ENCODE peak calls at places on chromosomes 13 and 19, in four cellular contexts. K is breast epithelium; H is GM23248; G is CD8-positive, alpha-beta memory T cell. Y is an unnamed sample.

GRCh38 chr19:42288411-42288810 is 13.5 kb upstream of the PRR19 start:
- DNase-seq in H (no peak), K (no peak), G (no peak), Y (no peak)

GRCh38 chr19:7533281-7533819 is 2.2 kb upstream of the PNPLA6 start:
- DNase-seq in G (no peak), H (peak; percentile 85), K (no peak), Y (no peak)

GRCh38 chr19:30034321-30034720 is 92.3 kb downstream of the URI1 start:
- DNase-seq in K (no peak), G (no peak), H (no peak), Y (no peak)

GRCh38 chr13:78742659-78743058 is 83.7 kb upstream of the OBI1 start:
- DNase-seq in H (no peak), G (no peak), K (no peak), Y (no peak)

GRCh38 chr19:873084-874019 is 13.9 kb downstream of the CFD start:
- DNase-seq in H (peak; percentile 76), K (no peak), G (peak; percentile 64), Y (peak; percentile 76)

GRCh38 chr13:33270906-33271538 is 14.5 kb downstream of the STARD13 start:
- DNase-seq in G (no peak), H (no peak), K (no peak), Y (no peak)

GRCh38 chr19:46115396-46116109 is 8.9 kb downstream of the IGFL3 start:
- DNase-seq in H (peak; percentile 91), G (no peak), K (no peak), Y (peak; percentile 93)

GRCh38 chr13:92054389-92054788 is 656.0 kb downstream of the GPC5 start:
- DNase-seq in H (no peak), G (no peak), K (no peak), Y (no peak)

GRCh38 chr13:25179011-25179410 is 6.9 kb upstream of the AMER2 start:
- DNase-seq in K (no peak), G (no peak), H (no peak), Y (no peak)

GRCh38 chr19:44824758-44825157 is 15.9 kb downstream of the BCAM start:
- DNase-seq in G (no peak), H (no peak), K (no peak), Y (no peak)

GRCh38 chr13:88623150-88623549 is 952.0 kb downstream of the SLITRK5 start:
- DNase-seq in G (no peak), K (no peak), H (no peak), Y (no peak)

GRCh38 chr19:54515156-54515555 is 12.5 kb downstream of the LAIR2 start:
- DNase-seq in H (no peak), K (no peak), G (no peak), Y (no peak)

GRCh38 chr19:34512254-34512796 is 30.8 kb downstream of the WTIP start:
- DNase-seq in K (no peak), G (no peak), H (no peak), Y (no peak)

GRCh38 chr13:114004416-114005205 is 30.7 kb upstream of the C13orf46 start:
- DNase-seq in G (no peak), H (no peak), K (no peak), Y (no peak)

GRCh38 chr19:16039545-16039944 is 36.8 kb upstream of the TPM4 start:
- DNase-seq in G (no peak), H (no peak), K (no peak), Y (no peak)

GRCh38 chr19:35063940-35064818 is 22.7 kb downstream of the HPN start:
- DNase-seq in K (no peak), G (no peak), H (peak; percentile 88), Y (peak; percentile 63)

GRCh38 chr19:12782424-12783225 is 7.3 kb upstream of the HOOK2 start:
- DNase-seq in H (peak; percentile 84), G (peak; percentile 93), K (peak; percentile 80), Y (peak; percentile 69)

GRCh38 chr19:35341565-35342225 is 6.0 kb upstream of the FFAR1 start:
- DNase-seq in H (no peak), K (no peak), G (no peak), Y (no peak)

GRCh38 chr19:15643387-15643786 is 2.7 kb downstream of the CYP4F3 start:
- DNase-seq in G (no peak), K (no peak), H (no peak), Y (no peak)

GRCh38 chr19:33064117-33064777 is 441 bp downstream of the RHPN2 start:
- DNase-seq in H (peak; percentile 30), G (no peak), K (peak; percentile 72), Y (peak; percentile 24)

GRCh38 chr19:29381353-29382203 is 144.2 kb upstream of the VSTM2B start:
- DNase-seq in H (no peak), G (no peak), K (peak; percentile 43), Y (no peak)

GRCh38 chr19:27918818-27919217 is 1294.1 kb downstream of the UQCRFS1 start:
- DNase-seq in G (no peak), H (no peak), K (no peak), Y (no peak)

GRCh38 chr13:94656766-94657165 is 55.1 kb downstream of the GPR180 start:
- DNase-seq in H (peak; percentile 93), K (no peak), G (no peak), Y (peak; percentile 47)

GRCh38 chr13:75739244-75739868 is 103.2 kb downstream of the LMO7 start:
- DNase-seq in H (peak; percentile 57), K (no peak), G (no peak), Y (no peak)

GRCh38 chr19:12996542-12997094 is 1.3 kb downstream of the NFIX start:
- DNase-seq in H (peak; percentile 74), K (no peak), G (no peak), Y (no peak)

GRCh38 chr19:22261596-22261995 is 24.6 kb upstream of the ZNF729 start:
- DNase-seq in K (no peak), G (no peak), H (no peak), Y (no peak)

GRCh38 chr19:38952395-38953165 is 21.8 kb downstream of the MRPS12 start:
- DNase-seq in H (no peak), K (no peak), G (no peak), Y (no peak)

GRCh38 chr13:98674968-98675528 is 77.4 kb downstream of the SLC15A1 start:
- DNase-seq in K (no peak), G (no peak), H (no peak), Y (no peak)

GRCh38 chr13:85626603-85627002 is 172.6 kb downstream of the SLITRK6 start:
- DNase-seq in K (no peak), G (no peak), H (no peak), Y (no peak)

GRCh38 chr19:339262-339887 is 5.2 kb downstream of the MIER2 start:
- DNase-seq in H (peak; percentile 23), K (no peak), G (no peak), Y (no peak)

GRCh38 chr19:45819769-45820168 is 4.7 kb upstream of the RSPH6A start:
- DNase-seq in G (no peak), H (no peak), K (no peak), Y (no peak)

GRCh38 chr13:77928909-77929308 is 10.3 kb upstream of the EDNRB start:
- DNase-seq in H (no peak), G (no peak), K (no peak), Y (peak; percentile 10)

GRCh38 chr13:98202026-98202425 is 25.0 kb upstream of the RNF113B start:
- DNase-seq in G (no peak), K (no peak), H (no peak), Y (no peak)

GRCh38 chr13:49539313-49539712 is 43.6 kb downstream of the PHF11 start:
- DNase-seq in G (no peak), K (no peak), H (no peak), Y (no peak)

GRCh38 chr19:54390942-54391577 is 24.2 kb upstream of the TTYH1 start:
- DNase-seq in H (peak; percentile 76), G (peak; percentile 61), K (no peak), Y (peak; percentile 33)

GRCh38 chr19:16470911-16471811 is 609 bp downstream of the EPS15L1 start:
- DNase-seq in K (no peak), H (peak; percentile 91), G (peak; percentile 1), Y (peak; percentile 57)

GRCh38 chr13:22092791-22093545 is 422.1 kb downstream of the FGF9 start:
- DNase-seq in H (peak; percentile 66), K (no peak), G (no peak), Y (no peak)

GRCh38 chr19:35555301-35556005 is 8.0 kb downstream of the ATP4A start:
- DNase-seq in K (no peak), H (peak; percentile 44), G (no peak), Y (no peak)

GRCh38 chr19:19026299-19026971 is 6.9 kb downstream of the SUGP2 start:
- DNase-seq in G (no peak), H (peak; percentile 17), K (no peak), Y (no peak)

GRCh38 chr19:19022380-19022961 is 10.8 kb downstream of the SUGP2 start:
- DNase-seq in H (no peak), K (no peak), G (no peak), Y (no peak)

DNA sequence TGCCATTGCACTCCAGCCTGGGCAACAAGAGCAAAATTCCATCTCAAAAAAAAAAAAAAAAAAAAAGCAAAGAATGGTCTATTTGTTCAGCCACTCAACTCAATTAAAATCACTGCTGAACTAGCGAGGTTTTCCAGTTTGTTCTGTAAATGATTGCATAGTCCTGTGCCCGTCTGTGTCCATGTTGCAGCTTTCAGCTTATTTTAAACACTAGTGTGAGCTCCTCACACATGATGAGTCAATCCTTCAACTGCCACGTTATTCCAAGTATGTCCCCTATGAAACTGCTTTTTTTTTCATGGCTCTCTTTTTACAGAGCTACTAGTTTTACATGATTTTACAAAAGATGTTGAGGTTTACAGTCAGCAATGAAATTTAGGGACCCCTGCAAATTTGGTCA is 12.2 kb downstream of the SUGP2 start:
- DNase-seq in H (peak; percentile 86), G (no peak), K (no peak), Y (no peak)
- H3K27ac ChIP-seq in H (peak overlapping the region; percentile 83), G (no peak overlapping the region), K (no peak overlapping the region), Y (no peak overlapping the region)

GRCh38 chr13:112724788-112725345 is 35.0 kb downstream of the ATP11A start:
- DNase-seq in G (no peak), K (no peak), H (no peak), Y (peak; percentile 22)
- H3K27ac ChIP-seq in G (no peak overlapping the region), K (no peak overlapping the region), H (no peak overlapping the region), Y (no peak overlapping the region)

GRCh38 chr13:28530729-28531194 is 35.8 kb upstream of the FLT1 start:
- DNase-seq in G (no peak), H (peak; percentile 49), K (no peak), Y (no peak)

GRCh38 chr13:28531195-28531955 is 36.4 kb upstream of the FLT1 start:
- DNase-seq in H (peak; percentile 64), G (no peak), K (no peak), Y (no peak)

GRCh38 chr13:28532226-28533048 is 37.5 kb upstream of the FLT1 start:
- DNase-seq in H (peak; percentile 55), G (no peak), K (no peak), Y (no peak)

GRCh38 chr13:28533049-28533436 is 38.1 kb upstream of the FLT1 start:
- DNase-seq in G (no peak), K (no peak), H (no peak), Y (no peak)

GRCh38 chr13:28531956-28532225 is 37.0 kb upstream of the FLT1 start:
- DNase-seq in K (no peak), G (no peak), H (no peak), Y (no peak)
- H3K27ac ChIP-seq in K (no peak overlapping the region), G (peak overlapping the region; percentile 44), H (no peak overlapping the region), Y (no peak overlapping the region)

GRCh38 chr19:14368011-14368513 is 13.2 kb upstream of the ADGRE5 start:
- DNase-seq in G (no peak), H (no peak), K (no peak), Y (no peak)
- H3K27ac ChIP-seq in G (peak overlapping the region; percentile 100), H (no peak overlapping the region), K (no peak overlapping the region), Y (peak overlapping the region; percentile 48)